ENCODE peak calls at places on chromosome 21, in ten cellular contexts. U, B, W, P, E, C, J, D, N and R are unnamed samples.

GRCh38 chr21:38716942-38717341 is 88.8 kb upstream of the ETS2 start:
- DNase-seq in P (no peak), N (peak; percentile 46), J (peak; percentile 12), B (no peak), E (no peak), W (no peak), C (no peak), D (no peak), U (no peak), R (no peak)

GRCh38 chr21:45383111-45383614 is 21.8 kb upstream of the COL18A1 start:
- DNase-seq in C (no peak), N (no peak), E (no peak), P (no peak), W (peak; percentile 77), D (no peak), U (no peak), B (no peak), J (no peak), R (no peak)

GRCh38 chr21:8989883-8990325 is 1531.5 kb upstream of the TPTE start:
- DNase-seq in E (no peak), P (peak; percentile 80), C (no peak), U (no peak), B (no peak), J (no peak), D (no peak), N (no peak), W (peak; percentile 83), R (no peak)

GRCh38 chr21:30014883-30015282 is 75.1 kb upstream of the GRIK1 start:
- DNase-seq in U (no peak), P (no peak), B (no peak), E (no peak), J (no peak), C (no peak), D (no peak), W (no peak), N (no peak), R (no peak)

GRCh38 chr21:28215214-28215954 is 777.3 kb downstream of the LTN1 start:
- DNase-seq in B (no peak), E (no peak), P (no peak), U (no peak), N (peak; percentile 95), C (no peak), J (peak; percentile 69), D (no peak), W (no peak), R (no peak)

GRCh38 chr21:45508607-45509565 is 33.4 kb downstream of the SLC19A1 start:
- DNase-seq in U (peak; percentile 30), D (no peak), P (no peak), B (no peak), N (no peak), E (no peak), C (no peak), W (peak; percentile 77), J (no peak), R (no peak)

GRCh38 chr21:32624726-32625125 is 12.5 kb upstream of the CFAP298 start:
- DNase-seq in N (peak; percentile 72), U (no peak), C (no peak), B (no peak), D (no peak), J (peak; percentile 6), E (no peak), W (no peak), P (no peak), R (no peak)

GRCh38 chr21:28991861-28992525 is 684 bp downstream of the LTN1 start:
- DNase-seq in B (peak; percentile 27), J (no peak), W (no peak), D (no peak), E (peak; percentile 18), C (no peak), U (no peak), P (no peak), N (peak; percentile 25), R (no peak)

GRCh38 chr21:37462087-37462861 is 95.7 kb downstream of the DYRK1A start:
- DNase-seq in J (no peak), C (no peak), B (no peak), N (no peak), E (no peak), P (no peak), D (no peak), W (no peak), U (no peak), R (no peak)

GRCh38 chr21:37458669-37459276 is 92.2 kb downstream of the DYRK1A start:
- DNase-seq in U (no peak), N (no peak), W (no peak), C (no peak), B (no peak), E (no peak), P (no peak), D (no peak), J (no peak), R (no peak)

GRCh38 chr21:37461494-37461893 is 94.9 kb downstream of the DYRK1A start:
- DNase-seq in U (no peak), N (no peak), D (peak; percentile 34), C (no peak), J (peak; percentile 33), P (no peak), W (no peak), E (no peak), B (no peak), R (no peak)

GRCh38 chr21:37459575-37459974 is 93.0 kb downstream of the DYRK1A start:
- DNase-seq in N (no peak), B (no peak), P (no peak), W (no peak), U (no peak), C (no peak), E (no peak), D (no peak), J (peak; percentile 69), R (no peak)

GRCh38 chr21:37460196-37460595 is 93.6 kb downstream of the DYRK1A start:
- DNase-seq in P (no peak), C (no peak), D (no peak), N (no peak), W (no peak), B (no peak), J (no peak), U (no peak), E (no peak), R (no peak)
- TF ChIP-seq CTCF in P (no peak), C (no peak), D (no peak), N (peak; percentile 38), W (no peak), B (peak; percentile 31), J (peak; percentile 21), U (peak; percentile 26), E (peak; percentile 65), R (no peak)

GRCh38 chr21:35095859-35096291 is 46.8 kb upstream of the RUNX1 start:
- DNase-seq in U (no peak), E (no peak), J (peak; percentile 47), C (no peak), P (no peak), N (no peak), W (no peak), B (no peak), D (no peak), R (no peak)
- TF ChIP-seq CTCF in U (no peak), E (no peak), J (no peak), C (no peak), P (no peak), N (no peak), W (no peak), B (no peak), D (no peak), R (no peak)

DNA sequence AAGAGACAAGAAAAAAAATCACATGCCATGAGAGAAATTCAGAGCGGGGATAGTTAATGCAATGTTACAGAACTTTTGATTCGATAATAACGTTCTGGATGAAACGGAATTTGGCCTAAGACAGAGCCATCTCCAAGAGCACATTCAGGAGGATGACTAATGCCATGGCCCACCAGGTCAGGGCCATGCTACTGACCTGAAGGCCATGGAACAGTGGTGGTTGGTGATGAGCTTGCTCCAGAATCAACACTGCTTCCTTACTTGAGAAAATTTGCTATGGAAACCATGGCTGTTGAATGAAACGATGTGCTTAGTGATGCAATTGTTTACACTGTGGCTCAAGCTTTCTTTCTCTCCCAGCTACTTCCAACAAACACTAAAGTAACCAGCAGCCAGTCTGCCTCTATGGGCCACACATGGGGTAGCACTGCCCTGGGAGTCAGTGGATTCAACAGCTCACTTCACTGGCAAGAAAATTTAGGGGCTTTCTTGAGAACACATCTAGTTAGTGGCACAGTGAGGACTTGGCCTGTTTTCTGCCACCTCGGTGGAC is 299.1 kb downstream of the PCP4 start:
- DNase-seq in U (no peak), N (peak; percentile 8), B (peak; percentile 14), W (no peak), P (no peak), C (no peak), J (no peak), D (no peak), E (no peak), R (no peak)
- TF ChIP-seq CTCF in U (no peak), N (no peak), B (no peak), W (no peak), P (no peak), C (no peak), J (no peak), D (no peak), E (no peak), R (no peak)

GRCh38 chr21:25283720-25284119 is 323.6 kb downstream of the MRPL39 start:
- DNase-seq in E (peak; percentile 1), N (peak; percentile 46), W (no peak), B (peak; percentile 54), P (peak; percentile 18), U (peak; percentile 15), J (peak; percentile 56), D (peak; percentile 24), C (no peak), R (no peak)
- TF ChIP-seq CTCF in E (peak; percentile 33), N (peak; percentile 43), W (no peak), B (peak; percentile 48), P (peak; percentile 50), U (peak; percentile 29), J (peak; percentile 58), D (no peak), C (peak; percentile 36), R (no peak)

DNA sequence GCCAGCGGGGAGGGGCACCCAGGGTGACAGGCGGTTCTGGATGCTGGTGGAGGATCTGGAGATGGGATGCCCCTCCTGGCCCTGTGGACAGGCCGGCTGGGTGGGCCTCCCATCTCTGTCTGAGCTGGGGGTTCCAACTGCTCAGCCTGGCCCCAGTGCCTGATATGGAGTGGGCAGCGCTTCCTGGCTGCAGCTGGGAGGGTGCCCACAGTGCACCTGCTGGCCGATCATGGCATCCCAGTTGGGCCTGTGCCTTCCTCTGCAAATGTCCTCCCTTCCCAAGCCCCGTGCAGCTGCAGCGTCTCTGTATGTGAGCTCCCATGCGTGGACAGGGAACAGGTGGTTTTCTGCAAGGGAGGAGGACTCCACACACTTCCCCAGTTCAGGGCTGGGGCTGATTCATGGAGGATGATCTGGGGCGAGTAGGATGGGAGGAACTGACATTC is 2.1 kb downstream of the PFKL start:
- DNase-seq in U (no peak), J (no peak), P (no peak), B (no peak), E (peak; percentile 44), C (no peak), D (no peak), N (peak; percentile 8), W (no peak), R (no peak)
- TF ChIP-seq CTCF in U (no peak), J (no peak), P (peak; percentile 12), B (no peak), E (no peak), C (no peak), D (no peak), N (peak; percentile 21), W (no peak), R (no peak)

DNA sequence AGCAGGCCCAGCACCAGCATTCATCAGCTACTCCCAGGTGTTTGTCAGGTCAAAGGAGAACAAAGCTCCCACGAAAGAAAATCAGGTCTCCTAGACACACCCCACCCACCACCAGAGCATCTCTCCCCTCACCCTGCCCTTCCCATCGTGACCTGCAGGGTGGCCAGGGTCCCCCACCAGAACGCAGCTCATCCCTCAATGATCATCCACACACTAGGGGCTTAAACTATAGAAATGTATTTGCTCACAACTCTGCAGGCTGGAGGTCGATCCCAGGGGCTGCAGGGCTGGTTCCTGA is 97.4 kb downstream of the RIPK4 start:
- DNase-seq in P (no peak), B (no peak), U (no peak), C (no peak), D (no peak), N (no peak), J (no peak), W (peak; percentile 76), E (no peak), R (no peak)
- TF ChIP-seq CTCF in P (no peak), B (no peak), U (no peak), C (no peak), D (no peak), N (no peak), J (no peak), W (no peak), E (no peak), R (no peak)